ENCODE peak calls at places on chromosomes 11 and 22, in five cellular contexts. R is endodermal cell, N is mesenchymal stem cell, S is fibroblast of lung, G is K562. E is an unnamed sample.

GRCh38 chr11:59255281-59255680 is 42.6 kb upstream of the MPEG1 start:
- DNase-seq in G (no peak), R (no peak), S (no peak), N (no peak), E (no peak)

GRCh38 chr11:86292912-86293606 is 9.0 kb upstream of the HIKESHI start:
- DNase-seq in R (no peak), N (no peak), G (no peak), S (no peak), E (no peak)

GRCh38 chr11:71544525-71545214 is 3.5 kb upstream of the KRTAP5-9 start:
- DNase-seq in R (no peak), G (no peak), S (no peak), N (no peak), E (no peak)

GRCh38 chr11:130612291-130612802 is 163.9 kb downstream of the ADAMTS15 start:
- DNase-seq in N (peak), G (no peak), S (peak), R (no peak), E (no peak)

GRCh38 chr11:64359712-64360402 is 895 bp downstream of the RPS6KA4 start:
- DNase-seq in S (no peak), N (no peak), G (no peak), R (peak), E (no peak)

GRCh38 chr11:44313701-44314489 is 4.0 kb upstream of the ALX4 start:
- DNase-seq in S (peak), G (no peak), N (no peak), R (no peak), E (no peak)

GRCh38 chr11:10488121-10488580 is 33.1 kb downstream of the AMPD3 start:
- DNase-seq in R (peak), S (no peak), G (no peak), N (no peak), E (no peak)

GRCh38 chr11:69670158-69670845 is 4.9 kb downstream of the LTO1 start:
- DNase-seq in S (peak), R (peak), G (peak), N (peak), E (peak)

GRCh38 chr11:125869526-125869925 is 17.9 kb upstream of the HYLS1 start:
- DNase-seq in G (no peak), S (no peak), R (no peak), N (no peak), E (no peak)

GRCh38 chr11:28539239-28540025 is 431.2 kb downstream of the METTL15 start:
- DNase-seq in G (no peak), R (no peak), N (peak), S (no peak), E (no peak)

GRCh38 chr11:6565988-6566703 is 37.3 kb downstream of the RRP8 start:
- DNase-seq in N (no peak), S (no peak), R (peak), G (no peak), E (no peak)

GRCh38 chr11:76577199-76577920 is 93.2 kb downstream of the LRRC32 start:
- DNase-seq in R (no peak), N (peak), S (peak), G (no peak), E (no peak)

GRCh38 chr11:95977534-95978174 is 53.7 kb upstream of the MTMR2 start:
- DNase-seq in N (peak), G (no peak), S (peak), R (no peak), E (no peak)

GRCh38 chr11:94153320-94153719 is 24.7 kb downstream of the PANX1 start:
- DNase-seq in R (no peak), G (no peak), N (no peak), S (no peak), E (no peak)

GRCh38 chr11:59199546-59200420 is 12.9 kb downstream of the MPEG1 start:
- DNase-seq in S (no peak), R (no peak), N (no peak), G (no peak), E (no peak)

GRCh38 chr11:2890466-2891241 is 5.1 kb upstream of the CDKN1C start:
- DNase-seq in S (peak), R (no peak), G (peak), N (no peak), E (peak)

GRCh38 chr11:44861829-44862545 is 88.7 kb downstream of the TP53I11 start:
- DNase-seq in R (peak), N (peak), S (peak), G (peak), E (peak)

GRCh38 chr22:17570851-17571631 is 7.7 kb downstream of the SLC25A18 start:
- DNase-seq in G (no peak), S (peak), N (peak), R (peak), E (no peak)

GRCh38 chr11:8315463-8315862 is 51.8 kb upstream of the LMO1 start:
- DNase-seq in R (no peak), G (no peak), S (no peak), N (no peak), E (no peak)

GRCh38 chr22:49008682-49009235 is 818.9 kb downstream of the BRD1 start:
- DNase-seq in G (no peak), R (peak), N (no peak), S (no peak), E (no peak)

GRCh38 chr11:94128171-94128745 is 383 bp upstream of the PANX1 start:
- DNase-seq in N (no peak), G (no peak), S (no peak), R (no peak), E (no peak)

GRCh38 chr11:123063396-123064267 is 1.7 kb upstream of the HSPA8 start:
- DNase-seq in S (peak), N (peak), R (no peak), G (peak), E (no peak)

GRCh38 chr11:115606223-115607220 is 102.3 kb upstream of the CADM1 start:
- DNase-seq in G (no peak), S (peak), R (no peak), N (peak), E (no peak)

GRCh38 chr11:108069947-108070346 is 51.4 kb upstream of the ACAT1 start:
- DNase-seq in G (no peak), S (peak), R (no peak), N (peak), E (no peak)

GRCh38 chr11:113265343-113265742 is 49.0 kb upstream of the TTC12 start:
- DNase-seq in G (no peak), N (no peak), S (no peak), R (no peak), E (no peak)

GRCh38 chr22:50473088-50473487 is 1.7 kb downstream of the SBF1 start:
- DNase-seq in R (peak), G (peak), N (no peak), S (no peak), E (peak)

GRCh38 chr11:119373059-119373875 is 8.2 kb downstream of the USP2 start:
- DNase-seq in S (no peak), R (no peak), N (no peak), G (no peak), E (no peak)
- H3K9ac ChIP-seq in S (no peak), R (no peak), N (no peak), G (peak), E (no peak)

GRCh38 chr11:83722392-83722791 is 436.2 kb upstream of the CCDC90B start:
- DNase-seq in N (no peak), S (no peak), G (no peak), R (peak), E (no peak)
- H3K9ac ChIP-seq in N (no peak), S (no peak), G (no peak), R (no peak), E (no peak)

DNA sequence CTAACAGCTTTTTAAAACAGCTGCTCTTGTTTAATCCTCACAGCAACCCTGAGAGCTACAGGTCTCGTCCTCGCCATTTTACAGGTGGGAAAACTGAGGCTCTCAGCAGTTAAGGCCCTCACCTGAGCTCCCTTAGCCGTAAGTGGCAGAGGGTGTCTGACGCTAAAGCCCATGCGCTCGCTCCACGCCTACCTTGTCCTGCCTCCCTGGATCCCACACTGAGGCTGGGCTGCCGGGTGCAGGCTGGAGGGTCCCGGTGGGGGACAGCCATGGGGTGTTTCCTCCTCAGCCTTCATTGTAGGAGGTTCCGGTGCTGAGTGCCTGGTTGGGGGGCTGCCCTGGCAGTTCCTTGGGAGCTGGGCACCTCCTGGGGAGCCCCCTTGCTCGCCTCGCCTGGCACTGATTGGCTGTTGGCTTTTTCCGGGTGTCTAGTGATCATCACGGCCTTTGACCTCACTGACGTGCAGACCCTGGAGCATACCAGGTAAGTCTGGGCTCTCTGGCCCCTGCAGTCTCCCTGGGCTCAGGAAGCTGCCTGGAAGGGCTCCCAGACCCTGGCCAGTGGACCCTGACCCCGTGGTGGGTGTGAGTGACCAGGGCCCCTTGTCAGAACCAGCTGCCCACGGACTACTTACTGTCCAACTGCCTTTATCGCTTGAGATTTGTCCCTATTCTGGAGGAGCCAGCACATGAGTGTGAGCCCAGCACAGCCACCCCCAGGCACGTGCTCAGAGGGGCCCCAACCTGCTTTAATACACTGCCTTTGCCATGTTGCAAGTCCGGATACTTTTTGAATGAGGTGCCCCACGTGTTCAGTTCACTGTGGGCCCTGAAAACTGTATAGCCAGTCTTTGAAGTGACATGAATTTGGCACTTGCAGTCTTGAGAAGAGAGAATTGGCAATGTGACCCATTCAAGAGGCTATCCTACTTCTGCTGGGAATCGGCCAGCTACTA is 12.6 kb downstream of the RAB36 start:
- DNase-seq in R (no peak), G (no peak), S (no peak), N (no peak), E (no peak)
- H3K9ac ChIP-seq in R (no peak), G (peak), S (no peak), N (no peak), E (no peak)

DNA sequence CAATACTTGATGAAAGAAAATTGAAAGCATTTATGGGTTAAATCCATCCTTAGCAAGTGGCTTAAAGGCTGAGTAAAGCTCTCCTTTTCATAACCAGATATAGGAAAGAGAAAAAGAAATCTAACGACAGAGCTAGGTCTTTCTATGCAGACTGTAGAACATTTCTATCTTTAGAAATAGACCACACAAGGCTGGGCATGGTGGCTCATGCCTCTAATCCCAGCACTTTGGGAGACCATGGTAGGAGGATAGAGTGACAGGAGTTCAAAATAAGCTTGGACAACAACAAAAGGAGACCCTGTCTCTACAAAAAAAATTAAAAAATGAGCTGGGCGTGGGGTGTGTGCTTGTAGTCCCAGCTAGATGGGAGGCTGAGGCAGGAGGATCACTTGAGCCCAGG is 90.7 kb downstream of the APOL5 start:
- DNase-seq in G (no peak), S (no peak), N (no peak), R (no peak), E (no peak)
- H3K9ac ChIP-seq in G (no peak), S (no peak), N (no peak), R (no peak), E (no peak)

GRCh38 chr22:36442506-36443197 is 38.8 kb downstream of the TXN2 start:
- DNase-seq in N (no peak), R (peak), S (no peak), G (no peak), E (no peak)
- H3K9ac ChIP-seq in N (no peak), R (no peak), S (no peak), G (no peak), E (no peak)